ENCODE peak calls at places on chromosomes 6 and 20, in four cellular contexts. X is CD8-positive, alpha-beta memory T cell; Y is CD8-positive, alpha-beta T cell; I is hepatocyte. O is an unnamed sample. For H3K36me3 and H3K9me3, the result is how much of the 10 kb centered on the place peaks cover.

GRCh38 chr6:125491860-125492617 is 190.3 kb upstream of the HDDC2 start:
- DNase-seq in X (no peak), Y (no peak), I (no peak), O (no peak)

GRCh38 chr20:48626226-48626937 is 201.4 kb downstream of the PREX1 start:
- DNase-seq in X (no peak), I (no peak), Y (no peak), O (no peak)

GRCh38 chr20:20820104-20820503 is 107.7 kb upstream of the RALGAPA2 start:
- DNase-seq in I (no peak), X (no peak), Y (no peak), O (peak)

GRCh38 chr6:63372951-63373533 is 53.3 kb upstream of the LGSN start:
- DNase-seq in X (no peak), I (no peak), Y (no peak), O (no peak)

GRCh38 chr20:44089987-44090674 is 96.9 kb downstream of the JPH2 start:
- DNase-seq in I (peak), X (no peak), Y (no peak), O (peak)

GRCh38 chr6:157267109-157267611 is 56.2 kb downstream of the TMEM242 start:
- DNase-seq in X (no peak), Y (no peak), I (no peak), O (no peak)

GRCh38 chr6:167317172-167317571 is 7.7 kb upstream of the TTLL2 start:
- DNase-seq in I (no peak), Y (no peak), X (no peak), O (no peak)

GRCh38 chr20:2279245-2279779 is 16.5 kb upstream of the TGM3 start:
- DNase-seq in Y (no peak), I (no peak), X (no peak), O (no peak)

GRCh38 chr6:15527838-15528617 is 134.8 kb downstream of the DTNBP1 start:
- DNase-seq in Y (peak), X (no peak), I (no peak), O (no peak)

GRCh38 chr6:39075010-39075738 is 26.6 kb downstream of the GLP1R start:
- DNase-seq in I (no peak), Y (no peak), X (no peak), O (peak)

GRCh38 chr6:7899046-7899888 is 11.3 kb downstream of the TXNDC5 start:
- DNase-seq in Y (no peak), X (no peak), I (peak), O (no peak)

GRCh38 chr6:7900621-7901020 is 10.0 kb downstream of the TXNDC5 start:
- DNase-seq in Y (no peak), X (no peak), I (no peak), O (no peak)

GRCh38 chr6:7901780-7902179 is 8.8 kb downstream of the TXNDC5 start:
- DNase-seq in Y (no peak), X (no peak), I (no peak), O (no peak)

GRCh38 chr6:7901056-7901455 is 9.5 kb downstream of the TXNDC5 start:
- DNase-seq in Y (no peak), X (no peak), I (no peak), O (no peak)

GRCh38 chr6:7899889-7900213 is 10.7 kb downstream of the TXNDC5 start:
- DNase-seq in X (no peak), I (no peak), Y (no peak), O (no peak)
- H3K36me3 ChIP-seq in X (under half), I (under half), Y (under half), O (half or more)

DNA sequence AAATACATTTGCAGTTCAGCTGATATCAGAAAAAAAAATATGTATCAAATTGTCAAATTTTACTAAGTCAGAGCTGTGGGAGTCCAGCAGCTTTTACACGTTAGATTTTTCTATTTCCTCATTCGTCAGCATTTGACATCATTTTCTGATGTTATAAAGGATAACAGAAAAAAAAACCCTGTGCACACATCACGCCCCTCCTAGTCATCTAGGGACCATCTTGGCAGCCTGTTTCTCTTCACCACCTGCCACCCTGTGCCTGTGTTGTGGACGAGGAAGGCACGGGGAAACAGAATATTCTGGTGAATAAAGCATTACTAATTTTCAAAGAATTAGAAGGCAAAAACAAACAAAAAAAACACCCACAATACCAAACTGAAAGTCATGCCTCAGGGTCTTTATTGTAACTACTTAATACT is 12.4 kb downstream of the B4GALT5 start:
- DNase-seq in X (peak), Y (no peak), I (no peak), O (no peak)
- H3K9me3 ChIP-seq in X (under half), Y (under half), I (under half), O (under half)

GRCh38 chr6:7156666-7157278 is 49.0 kb downstream of the RREB1 start:
- DNase-seq in I (no peak), X (no peak), Y (no peak), O (no peak)
- H3K4me3 ChIP-seq in I (no peak), X (no peak), Y (no peak), O (no peak)

GRCh38 chr20:59784365-59785117 is 148.9 kb downstream of the SYCP2 start:
- DNase-seq in Y (peak), X (no peak), I (no peak), O (no peak)

GRCh38 chr20:59785118-59785959 is 148.1 kb downstream of the SYCP2 start:
- DNase-seq in X (no peak), I (peak), Y (peak), O (no peak)

GRCh38 chr20:59781236-59781635 is 152.2 kb downstream of the SYCP2 start:
- DNase-seq in X (no peak), Y (peak), I (no peak), O (no peak)

GRCh38 chr20:59780494-59781185 is 152.8 kb downstream of the SYCP2 start:
- DNase-seq in I (no peak), X (no peak), Y (no peak), O (no peak)

GRCh38 chr20:59783020-59784010 is 150.1 kb downstream of the SYCP2 start:
- DNase-seq in I (peak), Y (peak), X (no peak), O (peak)
- H3K36me3 ChIP-seq in I (under half), Y (under half), X (under half), O (under half)

O was measured in upper lobe of left lung.